ENCODE peak calls at places on chromosome 22, in six cellular contexts. K, I, M, X, F and S are unnamed samples.

GRCh38 chr22:19888131-19888746 is 33.6 kb upstream of the GNB1L start:
- DNase-seq in K (no peak), I (peak), M (no peak), X (no peak), F (no peak), S (no peak)

GRCh38 chr22:42368379-42369249 is 63.6 kb downstream of the NFAM1 start:
- DNase-seq in K (no peak), I (peak), M (no peak), X (no peak), F (no peak), S (no peak)

GRCh38 chr22:47036352-47036751 is 273.9 kb downstream of the TBC1D22A start:
- DNase-seq in K (no peak), I (peak), M (no peak), X (no peak), F (no peak), S (no peak)

GRCh38 chr22:20130319-20130718 is 1.3 kb upstream of the ZDHHC8 start:
- DNase-seq in K (no peak), I (no peak), M (no peak), X (no peak), F (no peak), S (no peak)

GRCh38 chr22:40189979-40190378 is 12.3 kb downstream of the TNRC6B start:
- DNase-seq in K (no peak), I (no peak), M (no peak), X (no peak), F (no peak), S (peak)

GRCh38 chr22:40651057-40651456 is 14.5 kb upstream of the MRTFA start:
- DNase-seq in K (no peak), I (no peak), M (no peak), X (no peak), F (no peak), S (no peak)

GRCh38 chr22:20319041-20319744 is 667 bp downstream of the DGCR6L start:
- DNase-seq in K (no peak), I (peak), M (peak), X (peak), F (peak), S (no peak)

GRCh38 chr22:36368359-36368983 is 19.3 kb downstream of the MYH9 start:
- DNase-seq in K (peak), I (no peak), M (peak), X (no peak), F (no peak), S (peak)

GRCh38 chr22:45082795-45083194 is 73.0 kb upstream of the PHF21B start:
- DNase-seq in K (no peak), I (no peak), M (no peak), X (no peak), F (no peak), S (no peak)

GRCh38 chr22:46099740-46100139 is 50.6 kb upstream of the PPARA start:
- DNase-seq in K (no peak), I (no peak), M (no peak), X (no peak), F (no peak), S (no peak)

GRCh38 chr22:46079861-46080821 is 70.2 kb upstream of the PPARA start:
- DNase-seq in K (peak), I (peak), M (peak), X (peak), F (no peak), S (peak)

GRCh38 chr22:47168441-47168840 is 406.0 kb downstream of the TBC1D22A start:
- DNase-seq in K (no peak), I (peak), M (no peak), X (no peak), F (no peak), S (no peak)

GRCh38 chr22:28799834-28800307 is 498 bp downstream of the XBP1 start:
- DNase-seq in K (peak), I (peak), M (peak), X (peak), F (no peak), S (peak)

GRCh38 chr22:41762980-41763779 is 37.3 kb upstream of the CCDC134 start:
- DNase-seq in K (no peak), I (peak), M (no peak), X (no peak), F (peak), S (no peak)

GRCh38 chr22:37515902-37516301 is 3.3 kb downstream of the CARD10 start:
- DNase-seq in K (no peak), I (no peak), M (no peak), X (no peak), F (no peak), S (no peak)

GRCh38 chr22:38401336-38402084 is 53.5 kb downstream of the KCNJ4 start:
- DNase-seq in K (no peak), I (no peak), M (no peak), X (no peak), F (no peak), S (no peak)

GRCh38 chr22:46661221-46661851 is 41.1 kb downstream of the GRAMD4 start:
- DNase-seq in K (no peak), I (no peak), M (peak), X (no peak), F (peak), S (no peak)

GRCh38 chr22:36299911-36300310 is 47.0 kb downstream of the APOL1 start:
- DNase-seq in K (no peak), I (peak), M (no peak), X (no peak), F (no peak), S (no peak)

GRCh38 chr22:20061481-20061861 is 18.6 kb upstream of the DGCR8 start:
- DNase-seq in K (no peak), I (peak), M (no peak), X (no peak), F (no peak), S (no peak)

GRCh38 chr22:41687901-41688364 is 734 bp downstream of the SNU13 start:
- DNase-seq in K (peak), I (peak), M (peak), X (no peak), F (no peak), S (no peak)

GRCh38 chr22:17862646-17863181 is 88.4 kb upstream of the BID start:
- DNase-seq in K (no peak), I (no peak), M (peak), X (no peak), F (no peak), S (no peak)

GRCh38 chr22:45594123-45594941 is 77.3 kb upstream of the ATXN10 start:
- DNase-seq in K (no peak), I (no peak), M (no peak), X (no peak), F (no peak), S (no peak)

GRCh38 chr22:35349704-35350538 is 31.0 kb upstream of the HMOX1 start:
- DNase-seq in K (peak), I (peak), M (peak), X (no peak), F (no peak), S (no peak)

GRCh38 chr22:19785461-19786263 is 25.1 kb downstream of the TBX1 start:
- DNase-seq in K (no peak), I (peak), M (no peak), X (no peak), F (no peak), S (no peak)

GRCh38 chr22:29901354-29901753 is 18.4 kb downstream of the MTMR3 start:
- DNase-seq in K (no peak), I (no peak), M (no peak), X (no peak), F (no peak), S (no peak)

GRCh38 chr22:40676644-40677043 is 2.6 kb upstream of the MCHR1 start:
- DNase-seq in K (no peak), I (no peak), M (no peak), X (no peak), F (no peak), S (no peak)

GRCh38 chr22:39174498-39175120 is 22.1 kb upstream of the CBX7 start:
- DNase-seq in K (peak), I (peak), M (peak), X (peak), F (peak), S (peak)

GRCh38 chr22:28898233-28898629 is 14.9 kb downstream of the ZNRF3 start:
- DNase-seq in K (no peak), I (no peak), M (no peak), X (no peak), F (no peak), S (no peak)

GRCh38 chr22:44698531-44699421 is 3.2 kb upstream of the PRR5 start:
- DNase-seq in K (peak), I (peak), M (peak), X (peak), F (peak), S (peak)

GRCh38 chr22:39664485-39665200 is 94.1 kb downstream of the CACNA1I start:
- DNase-seq in K (no peak), I (no peak), M (no peak), X (no peak), F (peak), S (no peak)

GRCh38 chr22:36147196-36147788 is 13.3 kb downstream of the APOL3 start:
- DNase-seq in K (no peak), I (no peak), M (no peak), X (no peak), F (no peak), S (no peak)

GRCh38 chr22:45235101-45235777 is 5.5 kb downstream of the KIAA0930 start:
- DNase-seq in K (no peak), I (peak), M (no peak), X (no peak), F (no peak), S (no peak)

GRCh38 chr22:47053865-47054185 is 291.4 kb downstream of the TBC1D22A start:
- DNase-seq in K (peak), I (peak), M (peak), X (no peak), F (no peak), S (peak)

GRCh38 chr22:39233736-39234120 is 11.1 kb downstream of the PDGFB start:
- DNase-seq in K (no peak), I (no peak), M (no peak), X (no peak), F (no peak), S (no peak)

DNA sequence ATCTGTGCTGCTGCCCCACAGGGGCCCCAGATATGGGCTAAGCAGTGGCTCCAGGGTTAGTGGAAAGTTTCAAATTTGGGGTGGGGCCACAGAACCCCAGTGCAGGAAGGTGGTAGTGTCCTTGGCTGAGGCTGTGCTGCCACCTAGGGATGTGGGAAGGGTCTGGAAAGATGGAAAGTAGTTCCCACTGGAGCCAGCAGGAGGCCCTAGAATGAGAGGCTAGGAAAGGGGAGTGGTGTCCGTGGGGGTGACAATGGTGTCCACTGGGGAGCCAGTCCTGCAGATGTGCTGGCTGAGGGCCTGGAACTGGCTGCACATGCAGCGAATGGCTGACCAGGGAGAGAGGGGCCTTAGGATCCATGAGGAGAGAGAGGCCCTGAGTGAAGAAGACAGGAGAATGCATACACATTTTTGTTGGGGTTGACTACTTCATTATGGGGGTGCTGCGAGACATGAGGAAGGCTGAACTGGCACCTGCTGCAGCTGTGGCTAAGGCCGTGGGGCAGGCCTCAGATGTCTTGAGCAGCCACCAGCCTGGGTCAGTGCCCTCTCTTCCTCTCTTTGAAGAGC is 21.1 kb downstream of the RFPL3 start:
- DNase-seq in K (peak), I (no peak), M (peak), X (no peak), F (no peak), S (peak)
- TF ChIP-seq CTCF in K (peak), I (peak), M (peak), X (peak), F (no peak), S (peak)

DNA sequence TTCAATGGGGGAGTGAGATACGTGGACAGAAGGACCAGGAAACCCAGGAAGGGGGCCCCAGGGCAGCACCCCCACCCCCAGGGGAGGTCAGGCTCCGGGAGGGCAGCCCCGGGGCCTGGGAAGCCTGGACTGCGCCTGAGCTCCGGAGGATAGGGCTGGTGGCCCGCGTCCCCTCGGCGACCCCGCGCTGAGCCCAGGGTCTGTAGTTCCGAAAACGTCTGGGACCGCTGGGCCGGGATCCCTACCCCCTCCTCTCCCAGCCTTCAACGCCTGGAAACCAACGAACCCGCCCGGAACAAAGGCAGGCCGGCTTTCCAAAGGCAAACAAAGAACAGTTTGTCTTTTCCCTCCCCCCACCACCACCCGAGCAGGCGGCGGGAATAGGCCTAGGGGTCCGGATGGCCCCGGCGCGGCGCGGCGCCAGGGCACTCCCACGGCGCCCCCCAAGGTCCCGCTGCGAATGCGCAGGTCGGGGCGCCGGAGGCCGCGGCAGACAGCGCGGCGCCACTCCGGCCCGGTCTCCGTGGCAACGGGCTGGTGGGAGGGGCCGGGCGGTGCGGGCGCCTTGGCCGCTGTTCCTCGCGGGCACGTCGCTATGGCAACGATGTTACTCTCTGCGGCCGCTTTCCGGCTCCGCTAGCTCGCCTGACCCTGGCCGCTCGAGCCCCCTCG is 58.5 kb downstream of the IGLL1 start:
- DNase-seq in K (peak), I (peak), M (peak), X (peak), F (peak), S (peak)
- TF ChIP-seq CTCF in K (no peak), I (peak), M (no peak), X (no peak), F (no peak), S (peak)

GRCh38 chr22:49753276-49753884 is 74.3 kb downstream of the BRD1 start:
- DNase-seq in K (no peak), I (no peak), M (no peak), X (peak), F (no peak), S (peak)
- TF ChIP-seq CTCF in K (no peak), I (no peak), M (no peak), X (no peak), F (no peak), S (no peak)

DNA sequence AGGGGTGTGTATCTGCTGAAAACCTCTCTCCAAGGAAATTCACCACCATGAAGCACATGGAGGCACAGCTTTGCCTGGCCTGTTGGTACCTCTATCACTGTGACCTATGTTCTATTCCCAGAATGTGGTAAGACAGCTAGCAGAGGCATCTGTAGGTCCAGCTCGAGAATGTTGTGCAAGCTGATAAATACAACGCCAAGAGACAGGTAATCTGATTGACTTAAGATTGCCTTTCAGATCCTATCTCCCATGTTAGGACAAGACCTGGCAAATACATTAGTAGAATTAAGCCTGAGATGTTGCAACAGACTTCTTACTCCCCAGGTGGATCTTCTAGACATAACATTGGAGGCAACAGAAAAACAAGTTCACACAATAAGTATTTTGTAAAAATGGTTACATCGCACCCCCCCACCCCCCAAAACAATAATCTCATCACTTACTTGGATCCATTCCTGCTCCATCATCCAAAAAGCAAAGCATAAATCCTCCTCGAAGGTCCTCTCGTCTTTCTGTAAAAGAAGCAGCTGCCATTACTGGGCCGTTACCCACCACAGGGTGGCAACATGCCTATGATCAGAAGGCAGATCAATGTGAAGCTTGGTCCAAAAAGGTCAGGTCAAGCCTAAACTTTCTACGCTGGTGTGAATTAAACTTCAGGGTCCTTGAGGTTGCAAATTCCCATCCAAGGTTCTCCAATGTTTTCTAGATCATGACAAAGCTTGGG is 18.5 kb downstream of the MORC2 start:
- DNase-seq in K (no peak), I (no peak), M (no peak), X (no peak), F (no peak), S (no peak)
- TF ChIP-seq CTCF in K (no peak), I (no peak), M (no peak), X (no peak), F (no peak), S (peak)

DNA sequence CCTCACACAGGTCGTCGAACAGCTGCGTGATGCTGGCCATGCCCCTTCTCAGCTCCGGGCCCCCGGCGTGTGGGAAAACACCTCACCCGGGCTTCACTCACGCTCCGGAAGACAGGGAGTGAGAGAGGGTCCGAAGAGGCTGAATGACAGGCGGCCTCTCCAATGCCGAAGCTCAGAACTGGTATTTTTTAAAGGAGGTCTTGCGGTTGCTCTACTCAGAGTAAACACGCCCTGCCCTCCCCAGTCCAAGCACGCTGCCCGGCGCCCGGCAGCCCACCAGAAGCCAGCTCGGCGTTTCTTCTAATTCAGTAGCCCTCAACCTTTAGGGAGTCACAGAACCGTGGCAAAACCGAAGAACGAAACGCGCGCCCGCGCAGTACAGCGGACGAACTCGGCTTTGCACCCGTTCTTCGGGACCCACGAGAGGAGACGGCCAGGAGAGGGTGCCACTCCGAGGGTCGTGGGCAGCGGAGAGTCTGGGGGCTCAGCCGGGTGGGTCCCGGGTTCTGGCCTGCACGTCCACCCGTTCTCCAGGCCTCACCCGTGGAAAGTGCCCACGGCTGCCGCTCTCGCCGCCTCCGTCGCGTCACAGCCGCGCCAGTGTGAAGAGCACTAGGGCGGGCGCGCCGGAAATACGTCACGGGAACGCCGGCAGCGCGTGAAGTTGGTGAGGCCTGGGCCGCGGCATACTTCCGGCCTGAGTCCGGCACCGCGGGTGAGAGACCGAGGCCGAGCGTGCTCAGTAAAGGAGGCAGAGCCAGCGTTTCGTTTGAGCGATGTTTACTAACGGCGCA is at the start of gene TUBGCP6:
- DNase-seq in K (peak), I (peak), M (peak), X (peak), F (peak), S (peak)
- TF ChIP-seq CTCF in K (peak), I (peak), M (no peak), X (peak), F (peak), S (peak)

DNA sequence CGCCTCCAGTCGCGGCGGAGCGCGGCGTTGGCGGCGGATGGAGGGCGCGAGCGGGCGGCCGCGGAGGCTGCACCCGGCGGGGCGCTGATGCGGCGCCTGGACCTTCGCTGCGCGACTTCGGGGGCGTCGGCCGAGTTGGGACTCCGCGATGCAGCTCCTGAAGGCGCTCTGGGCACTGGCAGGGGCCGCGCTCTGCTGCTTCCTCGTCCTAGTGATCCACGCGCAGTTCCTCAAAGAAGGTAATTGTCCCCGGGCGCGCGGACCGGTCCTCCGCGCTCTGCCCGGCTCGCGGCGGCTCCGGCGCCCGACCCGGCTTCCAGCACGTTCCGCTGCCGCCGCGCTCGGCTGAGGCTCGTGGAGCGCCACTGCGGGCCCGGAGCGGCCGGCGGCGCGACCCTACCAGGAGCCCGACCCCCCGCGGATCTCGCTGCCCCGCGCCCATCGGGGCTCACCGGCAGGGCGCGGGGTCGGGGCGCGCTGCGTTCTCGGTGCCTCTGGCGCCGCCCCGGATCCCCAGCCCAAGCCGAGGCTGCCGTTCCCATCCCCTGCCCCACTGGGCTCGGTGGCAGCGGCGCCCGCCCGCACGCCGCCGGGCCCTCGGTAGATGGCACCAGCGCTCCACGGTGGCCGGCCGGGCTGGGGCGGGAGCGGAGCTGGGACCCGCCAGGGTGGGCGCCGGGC is 1251.2 kb downstream of the BRD1 start:
- DNase-seq in K (peak), I (no peak), M (no peak), X (no peak), F (no peak), S (no peak)
- TF ChIP-seq CTCF in K (peak), I (no peak), M (peak), X (peak), F (no peak), S (no peak)